ENCODE peak calls at places on chromosomes 7 and 10, in eight cellular contexts. Q, S, F, H, M, L, O and K are unnamed samples.

GRCh38 chr10:86753638-86754434 is 2.6 kb upstream of the BMPR1A start:
- DNase-seq in Q (no peak), O (no peak), M (no peak), L (no peak), S (no peak), F (no peak), H (peak), K (no peak)

GRCh38 chr10:13417459-13418126 is 69.5 kb upstream of the SEPHS1 start:
- DNase-seq in L (no peak), H (no peak), F (no peak), Q (no peak), O (no peak), M (peak), S (peak), K (no peak)

GRCh38 chr7:35003679-35004278 is 33.5 kb downstream of the DPY19L1 start:
- DNase-seq in H (peak), O (no peak), F (no peak), Q (peak), L (peak), S (peak), M (peak), K (no peak)

GRCh38 chr10:36578306-36578705 is 547.1 kb upstream of the ANKRD30A start:
- DNase-seq in Q (no peak), F (no peak), H (no peak), L (peak), M (peak), S (no peak), O (no peak), K (no peak)

GRCh38 chr7:100211342-100211780 is 8.4 kb upstream of the PVRIG start:
- DNase-seq in H (no peak), Q (no peak), S (no peak), O (no peak), L (no peak), F (peak), M (no peak), K (peak)

GRCh38 chr10:114859227-114859626 is 37.6 kb downstream of the FHIP2A start:
- DNase-seq in M (no peak), L (no peak), H (peak), Q (peak), S (no peak), O (peak), F (no peak), K (no peak)

GRCh38 chr7:111499027-111499426 is 63.3 kb downstream of the IMMP2L start:
- DNase-seq in L (peak), Q (no peak), O (no peak), M (peak), S (peak), H (no peak), F (no peak), K (no peak)

GRCh38 chr7:29471444-29472138 is 92.0 kb upstream of the PRR15 start:
- DNase-seq in M (no peak), Q (peak), F (no peak), L (no peak), O (no peak), S (no peak), H (no peak), K (no peak)

GRCh38 chr10:131609176-131609575 is 291.6 kb upstream of the PPP2R2D start:
- DNase-seq in F (no peak), L (no peak), O (no peak), S (no peak), Q (no peak), H (no peak), M (no peak), K (no peak)

DNA sequence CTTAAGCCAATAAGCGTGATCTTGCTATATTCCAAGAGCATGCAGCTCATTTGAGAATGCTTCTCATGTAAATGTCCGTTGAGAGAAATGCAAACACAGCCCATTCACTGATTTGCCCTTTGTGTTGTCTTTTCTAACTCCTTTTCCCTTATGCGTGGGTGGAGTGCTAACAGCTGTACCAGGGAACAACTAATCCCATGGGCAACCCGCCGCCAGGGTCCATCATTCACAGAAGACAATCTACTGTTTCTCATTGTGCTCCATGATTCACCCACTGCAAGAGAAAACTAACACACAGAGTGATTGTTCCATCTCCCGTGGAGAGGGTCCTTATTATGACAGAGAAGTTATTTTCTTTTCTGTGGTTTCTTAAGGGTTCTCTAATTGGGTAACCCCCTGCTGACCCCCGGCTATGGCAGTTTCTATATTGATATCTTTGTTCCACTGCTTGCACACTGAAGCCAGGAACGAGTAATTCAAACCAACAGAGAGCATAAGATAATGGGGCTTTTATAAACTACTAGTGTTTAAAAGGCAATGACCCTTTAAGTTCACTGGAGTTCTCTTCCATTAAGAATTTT is 298.7 kb downstream of the BAMBI start:
- DNase-seq in S (peak), O (no peak), L (no peak), F (no peak), H (no peak), Q (no peak), M (no peak), K (no peak)
- H3K4me3 ChIP-seq in S (no peak), O (no peak), L (no peak), F (no peak), H (no peak), Q (no peak), M (no peak), K (no peak)

DNA sequence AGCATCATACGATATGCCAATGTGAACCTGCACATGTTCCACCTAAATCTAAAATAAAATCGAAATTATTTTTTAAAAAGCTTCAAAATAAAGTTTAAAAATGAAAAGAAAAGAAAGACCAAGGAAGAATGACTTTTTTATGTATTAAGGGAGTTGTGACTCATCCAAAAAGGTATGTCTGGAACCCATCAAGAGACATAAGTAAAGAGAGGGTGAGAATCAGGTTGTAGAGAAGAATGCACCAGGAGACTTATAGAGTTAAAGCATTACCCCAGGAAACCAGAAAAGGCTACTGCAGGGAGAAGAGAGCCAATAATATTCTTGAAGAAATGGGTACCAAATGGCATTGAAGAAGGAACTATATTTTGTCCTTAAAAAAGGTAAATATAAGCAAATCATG is 69.8 kb downstream of the CTTNBP2 start:
- DNase-seq in M (no peak), L (no peak), Q (no peak), S (no peak), H (no peak), F (no peak), O (no peak), K (no peak)
- H3K4me3 ChIP-seq in M (no peak), L (no peak), Q (no peak), S (no peak), H (no peak), F (no peak), O (no peak), K (no peak)

GRCh38 chr7:159209429-159209828 is 64.8 kb upstream of the VIPR2 start:
- DNase-seq in H (no peak), L (no peak), S (no peak), F (no peak), Q (no peak), O (no peak), M (no peak), K (peak)

GRCh38 chr7:159213253-159213652 is 68.6 kb upstream of the VIPR2 start:
- DNase-seq in H (peak), F (no peak), O (no peak), M (no peak), S (no peak), Q (no peak), L (no peak), K (no peak)

GRCh38 chr7:159212226-159212625 is 67.6 kb upstream of the VIPR2 start:
- DNase-seq in Q (no peak), O (no peak), S (no peak), M (no peak), L (no peak), H (no peak), F (no peak), K (no peak)

GRCh38 chr7:159215053-159215452 is 70.4 kb upstream of the VIPR2 start:
- DNase-seq in L (no peak), S (no peak), Q (no peak), H (no peak), F (no peak), M (no peak), O (no peak), K (no peak)

GRCh38 chr7:159211540-159212182 is 67.0 kb upstream of the VIPR2 start:
- DNase-seq in Q (no peak), M (no peak), O (no peak), F (no peak), H (peak), L (no peak), S (no peak), K (no peak)
- H3K4me3 ChIP-seq in Q (no peak), M (no peak), O (no peak), F (no peak), H (no peak), L (no peak), S (no peak), K (no peak)

DNA sequence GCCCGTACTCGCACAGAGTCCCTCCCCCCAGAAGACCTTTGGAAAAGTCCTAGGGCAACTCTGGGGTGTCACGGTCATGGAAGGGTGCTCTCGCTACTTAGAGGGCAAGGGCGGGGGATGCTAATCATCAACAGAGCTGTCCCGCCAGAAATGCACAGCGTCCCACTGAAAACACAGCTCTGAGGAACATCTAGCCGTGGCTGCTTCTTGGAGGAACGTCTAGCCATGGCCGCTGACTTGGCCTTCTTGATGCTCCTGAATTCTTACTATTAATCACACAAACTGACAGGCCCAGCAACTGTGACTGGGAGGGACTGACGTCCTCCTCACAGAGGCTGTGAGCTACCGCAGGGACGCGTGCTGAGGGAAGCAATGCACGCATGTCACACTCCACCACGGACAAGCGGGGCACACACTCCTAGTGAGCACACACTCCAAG is 1.7 kb downstream of the TUBGCP2 start:
- DNase-seq in F (no peak), S (no peak), M (no peak), L (no peak), O (no peak), Q (no peak), H (no peak), K (no peak)
- H3K4me3 ChIP-seq in F (no peak), S (no peak), M (peak), L (peak), O (no peak), Q (no peak), H (no peak), K (no peak)

DNA sequence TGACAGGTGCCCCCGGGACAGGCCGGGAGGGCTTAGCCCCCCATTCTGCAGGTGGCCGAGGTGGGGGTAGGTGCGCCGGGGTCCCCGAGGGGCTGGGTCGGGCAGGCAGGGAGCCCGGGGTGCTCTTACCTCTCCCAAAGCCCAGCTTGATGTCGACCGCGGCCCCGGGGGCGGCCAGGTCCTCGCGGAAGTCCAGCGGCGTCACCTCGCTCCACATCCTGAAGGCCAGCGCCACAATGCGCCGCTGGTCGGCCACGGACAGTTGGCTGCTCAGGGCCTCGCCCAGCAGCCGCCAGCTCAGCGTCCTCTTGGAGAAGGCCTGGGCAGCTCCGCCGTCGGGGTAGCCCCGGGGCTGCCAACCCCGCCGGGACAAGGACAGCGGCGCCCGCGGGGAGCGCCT is 1.9 kb downstream of the MMP21 start:
- DNase-seq in S (peak), F (no peak), H (no peak), Q (no peak), M (no peak), O (no peak), L (no peak), K (no peak)
- H3K4me3 ChIP-seq in S (no peak), F (no peak), H (no peak), Q (no peak), M (no peak), O (no peak), L (no peak), K (no peak)

DNA sequence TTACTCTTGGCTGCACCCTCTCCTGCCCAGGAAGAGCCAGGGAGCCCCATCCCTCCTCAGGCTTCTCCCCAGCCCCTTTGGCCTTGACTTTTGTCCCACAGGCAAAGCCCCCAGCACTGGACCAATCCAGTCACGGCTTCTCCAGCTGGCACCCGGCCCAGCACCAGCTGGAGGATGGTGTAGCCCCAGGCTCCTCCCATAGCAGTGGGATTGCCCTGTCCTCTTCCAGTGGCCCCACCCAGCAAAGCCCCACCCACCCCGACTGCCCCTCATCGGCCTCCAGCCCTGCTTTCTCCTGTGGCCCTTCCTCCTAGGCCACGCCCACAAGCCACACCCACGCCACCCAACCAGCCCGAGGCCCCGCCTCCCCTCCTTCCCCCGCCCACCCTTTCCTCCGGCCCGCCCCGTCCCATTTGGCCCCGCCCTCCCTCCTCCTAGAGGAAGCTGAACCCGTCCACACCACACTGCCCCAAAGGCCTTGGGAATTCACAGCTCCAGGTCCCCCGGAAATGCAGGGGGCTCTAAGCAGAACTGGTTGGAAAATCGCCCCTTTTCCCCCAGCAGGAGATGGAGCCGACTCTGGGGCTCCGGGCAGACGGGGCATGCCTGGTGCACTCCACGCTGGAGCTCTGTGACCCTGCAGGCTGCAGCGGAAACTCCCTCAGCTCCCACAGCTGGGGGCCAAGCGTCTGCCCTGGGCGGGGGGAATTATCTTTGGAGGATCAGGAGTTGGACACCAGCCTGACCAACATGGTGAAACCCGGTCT is 25.2 kb downstream of the GET4 start:
- DNase-seq in H (peak), Q (peak), O (no peak), F (peak), L (peak), S (peak), M (peak), K (peak)
- H3K4me3 ChIP-seq in H (no peak), Q (no peak), O (no peak), F (no peak), L (no peak), S (no peak), M (no peak), K (no peak)

GRCh38 chr7:156948361-156948760 is 1.2 kb upstream of the NOM1 start:
- DNase-seq in F (no peak), O (peak), M (no peak), S (no peak), H (no peak), Q (no peak), L (no peak), K (no peak)
- H3K4me3 ChIP-seq in F (no peak), O (no peak), M (peak), S (no peak), H (no peak), Q (no peak), L (peak), K (no peak)

DNA sequence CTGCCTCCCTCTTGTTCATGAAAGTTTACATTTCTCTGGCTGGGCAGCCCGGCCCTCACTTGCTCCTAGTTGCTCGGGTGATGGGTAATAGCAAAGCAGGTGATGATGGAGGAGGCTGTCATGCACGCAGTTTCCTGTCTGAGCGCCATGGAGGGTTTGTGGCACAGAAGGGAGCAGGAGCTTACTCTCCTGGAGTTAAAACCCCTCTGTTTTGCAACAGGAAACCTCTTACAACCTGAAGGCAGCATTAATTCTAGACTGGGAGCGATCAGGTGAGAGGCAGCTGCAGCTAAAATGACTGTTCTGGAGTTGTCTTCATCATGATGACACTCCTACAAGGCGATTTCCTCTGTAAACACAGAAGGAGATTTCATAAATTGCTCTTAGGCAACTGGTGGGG is 34.1 kb upstream of the MKI67 start:
- DNase-seq in Q (no peak), O (no peak), L (no peak), S (no peak), M (no peak), H (no peak), F (no peak), K (peak)
- H3K4me3 ChIP-seq in Q (no peak), O (no peak), L (no peak), S (no peak), M (no peak), H (no peak), F (no peak), K (no peak)

GRCh38 chr10:76185476-76186255 is 754.2 kb downstream of the LRMDA start:
- DNase-seq in F (no peak), L (no peak), O (no peak), S (no peak), Q (no peak), H (no peak), M (no peak), K (no peak)

GRCh38 chr10:76178561-76179292 is 747.3 kb downstream of the LRMDA start:
- DNase-seq in M (peak), S (no peak), F (no peak), L (no peak), H (no peak), Q (no peak), O (no peak), K (no peak)

GRCh38 chr10:76179806-76180205 is 748.4 kb downstream of the LRMDA start:
- DNase-seq in S (no peak), L (no peak), M (no peak), O (no peak), F (no peak), H (no peak), Q (no peak), K (no peak)

GRCh38 chr10:76184647-76185046 is 753.2 kb downstream of the LRMDA start:
- DNase-seq in M (no peak), Q (no peak), F (no peak), H (no peak), S (no peak), L (no peak), O (no peak), K (no peak)
- H3K4me3 ChIP-seq in M (no peak), Q (no peak), F (no peak), H (no peak), S (no peak), L (no peak), O (no peak), K (no peak)

GRCh38 chr10:61943699-61944444 is 42.4 kb downstream of the ARID5B start:
- DNase-seq in M (peak), S (peak), F (peak), H (no peak), O (no peak), L (peak), Q (no peak), K (peak)

GRCh38 chr10:61941202-61941651 is 39.7 kb downstream of the ARID5B start:
- DNase-seq in M (no peak), L (no peak), S (no peak), H (no peak), F (no peak), Q (no peak), O (no peak), K (no peak)

GRCh38 chr10:61939575-61940301 is 38.2 kb downstream of the ARID5B start:
- DNase-seq in L (peak), S (peak), F (peak), O (no peak), H (no peak), Q (no peak), M (peak), K (no peak)

GRCh38 chr10:61942997-61943457 is 41.5 kb downstream of the ARID5B start:
- DNase-seq in M (peak), F (peak), Q (no peak), H (no peak), L (peak), S (peak), O (no peak), K (no peak)

DNA sequence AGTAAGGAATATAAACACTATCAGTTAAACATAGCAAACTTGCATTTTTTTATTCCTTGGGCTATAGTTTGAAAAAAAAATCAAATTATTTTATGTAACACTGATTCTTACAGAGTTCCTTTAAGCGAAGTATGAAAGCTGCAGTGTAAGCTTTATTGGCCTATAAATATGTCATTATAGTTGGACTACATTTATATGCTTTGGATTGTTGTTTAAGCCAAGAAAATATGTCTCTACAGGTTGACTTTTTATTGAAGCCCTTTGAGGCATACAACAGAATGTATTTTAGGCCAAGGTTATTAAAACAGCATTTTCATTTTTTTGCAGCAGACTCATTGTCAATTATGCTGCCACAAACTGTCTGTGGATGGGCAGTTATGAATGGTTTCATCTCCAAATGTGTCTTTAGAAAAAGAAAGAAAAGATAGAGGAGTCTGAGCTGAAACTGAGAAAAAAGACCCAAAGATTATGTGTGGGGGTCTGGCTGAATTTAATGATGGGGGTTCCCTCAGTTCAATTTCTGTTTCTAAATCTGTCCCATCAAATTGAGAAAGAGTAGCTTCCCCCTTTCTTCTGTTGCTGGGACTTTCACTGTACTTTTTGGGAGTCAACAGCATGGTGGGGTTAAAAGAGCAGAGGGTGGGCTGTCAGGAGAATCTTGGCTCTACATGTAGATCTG is 43.1 kb downstream of the ARID5B start:
- DNase-seq in H (no peak), M (no peak), Q (no peak), F (peak), L (no peak), O (no peak), S (no peak), K (no peak)
- H3K4me3 ChIP-seq in H (no peak), M (no peak), Q (no peak), F (peak), L (no peak), O (no peak), S (no peak), K (no peak)